ENCODE peak calls at places on chromosome 11, in nine cellular contexts. G is AG10803, B is OCI-LY7, I is heart right ventricle, M is cardiac fibroblast, P is cardiac muscle cell, W is foreskin fibroblast, K is coronary artery, Y is A549. A is an unnamed sample.

GRCh38 chr11:74942073-74942750 is 6.7 kb downstream of the XRRA1 start:
- DNase-seq in G (no peak), B (no peak), I (no peak), M (no peak), P (no peak), W (no peak), K (no peak), Y (no peak), A (no peak)

GRCh38 chr11:46247664-46248063 is 29.8 kb upstream of the CREB3L1 start:
- DNase-seq in G (peak; percentile 33), B (peak; percentile 38), I (peak; percentile 26), M (no peak), P (peak; percentile 42), W (no peak), K (no peak), Y (peak; percentile 46), A (peak; percentile 68)

GRCh38 chr11:8008212-8008611 is 21.1 kb downstream of the EIF3F start:
- DNase-seq in G (no peak), B (no peak), I (no peak), M (no peak), P (no peak), W (no peak), K (no peak), Y (no peak), A (no peak)

GRCh38 chr11:8810331-8811301 is 100.4 kb upstream of the AKIP1 start:
- DNase-seq in G (peak; percentile 88), B (no peak), I (peak; percentile 81), M (peak; percentile 85), P (peak; percentile 90), W (peak; percentile 86), K (peak; percentile 85), Y (no peak), A (peak; percentile 74)

GRCh38 chr11:12646478-12646877 is 27.7 kb upstream of the TEAD1 start:
- DNase-seq in G (no peak), B (no peak), I (no peak), M (no peak), P (no peak), W (no peak), K (no peak), Y (no peak), A (no peak)

GRCh38 chr11:35104655-35105054 is 34.3 kb upstream of the CD44 start:
- DNase-seq in G (no peak), B (no peak), I (no peak), M (no peak), P (no peak), W (no peak), K (no peak), Y (no peak), A (no peak)

GRCh38 chr11:104735013-104735412 is 163.2 kb downstream of the CASP12 start:
- DNase-seq in G (no peak), B (no peak), I (no peak), M (no peak), P (no peak), W (no peak), K (no peak), Y (no peak), A (no peak)

GRCh38 chr11:79007811-79008294 is 433.0 kb downstream of the TENM4 start:
- DNase-seq in G (no peak), B (no peak), I (no peak), M (no peak), P (no peak), W (no peak), K (no peak), Y (no peak), A (no peak)

GRCh38 chr11:75924966-75925784 is 110.2 kb downstream of the UVRAG start:
- DNase-seq in G (peak; percentile 40), B (no peak), I (peak; percentile 16), M (peak; percentile 46), P (no peak), W (peak; percentile 48), K (no peak), Y (no peak), A (peak; percentile 35)

GRCh38 chr11:41578421-41579047 is 119.1 kb upstream of the LRRC4C start:
- DNase-seq in G (no peak), B (no peak), I (no peak), M (no peak), P (no peak), W (no peak), K (no peak), Y (no peak), A (no peak)

GRCh38 chr11:33207408-33207985 is 46.2 kb upstream of the CSTF3 start:
- DNase-seq in G (no peak), B (no peak), I (peak; percentile 42), M (peak; percentile 80), P (no peak), W (peak; percentile 4), K (no peak), Y (no peak), A (peak; percentile 83)

GRCh38 chr11:61512435-61512834 is 3.9 kb downstream of the LRRC10B start:
- DNase-seq in G (no peak), B (no peak), I (no peak), M (no peak), P (no peak), W (no peak), K (no peak), Y (no peak), A (no peak)

GRCh38 chr11:121928597-121929580 is 187.1 kb downstream of the BLID start:
- DNase-seq in G (no peak), B (no peak), I (no peak), M (no peak), P (peak; percentile 46), W (no peak), K (no peak), Y (no peak), A (no peak)
- H3K4me3 ChIP-seq in G (peak overlapping the region; percentile 46), B (no peak overlapping the region), I (peak overlapping the region; percentile 43), M (no peak overlapping the region), P (peak overlapping the region; percentile 15), W (peak overlapping the region; percentile 31), K (peak overlapping the region; percentile 62), Y (no peak overlapping the region), A (peak overlapping the region; percentile 48)

DNA sequence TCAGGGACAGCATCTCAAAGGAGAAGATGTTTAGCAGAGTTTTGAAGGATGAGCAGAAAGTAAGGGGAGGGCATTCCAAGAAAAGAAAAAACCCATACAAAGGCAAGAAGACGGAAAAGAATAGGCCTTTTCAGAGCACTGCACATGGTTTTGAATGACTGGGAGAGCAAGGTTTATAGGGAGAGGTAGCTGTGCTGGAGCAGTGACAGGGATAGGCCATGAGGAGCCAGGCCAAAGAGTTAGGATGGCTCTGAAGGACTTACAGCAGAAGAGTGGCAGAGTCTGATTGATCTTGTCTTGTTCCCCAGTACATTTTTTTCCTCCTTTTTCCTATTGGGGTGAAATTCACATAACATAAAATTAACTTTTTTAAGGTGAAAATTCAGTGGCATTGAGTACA is 55.8 kb upstream of the PAK1 start:
- DNase-seq in G (no peak), B (no peak), I (no peak), M (no peak), P (no peak), W (no peak), K (no peak), Y (no peak), A (no peak)
- TF ChIP-seq CTCF in G (no peak), B (no peak), I (no peak), M (no peak), P (no peak), W (no peak), K (no peak), Y (no peak), A (no peak)

DNA sequence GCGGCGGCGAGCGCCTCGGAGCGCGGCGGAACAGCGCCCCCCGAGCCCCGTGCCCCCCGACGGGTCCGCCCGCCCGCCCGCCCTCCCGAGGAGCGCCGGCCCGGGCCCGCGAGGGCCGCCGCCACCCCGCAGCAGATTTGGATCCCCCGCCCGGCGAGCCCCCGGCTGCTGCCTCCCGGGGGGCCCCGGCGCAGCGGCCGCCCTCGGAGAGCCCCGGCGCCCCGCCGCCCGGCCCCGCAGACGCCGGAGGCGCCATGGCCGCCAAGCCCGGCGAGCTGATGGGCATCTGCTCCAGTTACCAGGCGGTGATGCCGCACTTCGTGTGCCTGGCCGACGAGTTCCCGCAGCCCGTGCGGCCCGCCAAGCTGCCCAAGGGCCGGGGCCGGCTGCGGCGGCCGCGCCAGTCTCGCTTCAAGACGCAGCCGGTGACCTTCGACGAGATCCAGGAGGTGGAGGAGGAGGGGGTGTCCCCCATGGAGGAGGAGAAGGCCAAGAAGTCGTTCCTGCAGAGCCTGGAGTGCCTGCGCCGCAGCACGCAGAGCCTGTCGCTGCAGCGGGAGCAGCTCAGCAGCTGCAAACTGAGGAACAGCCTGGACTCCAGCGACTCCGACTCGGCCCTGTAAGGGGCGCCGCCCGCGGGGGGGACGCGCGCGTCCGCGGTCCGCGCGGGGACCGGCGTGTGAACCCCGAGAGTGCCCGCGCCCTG is 367 bp downstream of the C11orf96 start:
- DNase-seq in G (no peak), B (no peak), I (peak; percentile 28), M (peak; percentile 57), P (peak; percentile 52), W (no peak), K (no peak), Y (peak; percentile 28), A (peak; percentile 58)
- H3K4me3 ChIP-seq in G (peak overlapping the region; percentile 58), B (no peak overlapping the region), I (peak overlapping the region; percentile 85), M (peak overlapping the region; percentile 55), P (peak overlapping the region; percentile 73), W (peak overlapping the region; percentile 50), K (peak overlapping the region; percentile 85), Y (peak overlapping the region; percentile 51), A (peak overlapping the region; percentile 69)

GRCh38 chr11:128853556-128853955 is 13.5 kb downstream of the KCNJ1 start:
- DNase-seq in G (no peak), B (no peak), I (no peak), M (no peak), P (no peak), W (no peak), K (peak; percentile 24), Y (no peak), A (no peak)

GRCh38 chr11:128852327-128853023 is 14.6 kb downstream of the KCNJ1 start:
- DNase-seq in G (no peak), B (no peak), I (peak; percentile 48), M (no peak), P (no peak), W (no peak), K (peak; percentile 58), Y (no peak), A (no peak)

GRCh38 chr11:128845334-128845780 is 21.7 kb downstream of the KCNJ1 start:
- DNase-seq in G (no peak), B (peak; percentile 78), I (no peak), M (no peak), P (no peak), W (no peak), K (no peak), Y (no peak), A (no peak)

GRCh38 chr11:128846985-128847384 is 20.1 kb downstream of the KCNJ1 start:
- DNase-seq in G (no peak), B (no peak), I (no peak), M (no peak), P (no peak), W (no peak), K (no peak), Y (no peak), A (no peak)

DNA sequence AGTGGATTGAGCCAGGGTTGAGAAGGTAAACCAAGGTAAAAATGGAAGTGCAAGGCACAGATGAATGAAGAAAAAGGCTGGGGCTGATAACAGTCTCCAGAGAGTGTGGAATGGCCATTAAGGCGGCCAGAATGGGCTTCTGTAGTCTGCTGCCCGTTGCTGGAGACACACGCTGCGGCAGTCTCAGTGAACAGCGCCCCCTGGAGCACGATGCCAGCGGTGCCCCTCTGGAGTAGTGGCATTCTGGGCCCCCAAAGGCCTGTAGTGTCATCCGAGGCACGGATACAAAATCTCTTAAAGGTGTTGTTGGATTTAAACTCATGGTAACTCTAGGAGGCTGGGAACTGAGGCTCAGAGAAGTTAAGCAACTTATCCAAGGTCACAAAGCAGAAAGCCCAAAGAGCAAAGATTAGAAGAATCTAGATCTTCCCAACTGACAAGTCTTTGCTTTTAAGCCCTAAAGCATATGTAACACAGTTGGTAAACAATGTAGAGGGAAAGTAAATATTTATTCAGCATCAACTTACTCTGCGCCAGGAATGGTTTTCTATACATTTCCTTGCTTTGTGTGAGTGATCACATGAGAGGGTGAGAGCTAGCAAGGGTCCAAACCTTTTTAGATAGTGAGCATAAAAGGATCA is 18.2 kb downstream of the KCNJ1 start:
- DNase-seq in G (no peak), B (peak; percentile 79), I (peak; percentile 62), M (peak; percentile 59), P (peak; percentile 64), W (no peak), K (peak; percentile 45), Y (peak; percentile 29), A (peak; percentile 58)
- TF ChIP-seq CTCF in G (peak; percentile 52), B (peak; percentile 98), I (peak; percentile 68), M (peak; percentile 83), P (peak; percentile 84), W (peak; percentile 57), K (peak; percentile 28), Y (peak; percentile 35), A (peak; percentile 77)